ENCODE peak calls at places on chromosomes 6 and 20, in six cellular contexts. V is T-cell; I is skeletal muscle cell; U is anterior cingulate cortex; C is activated naive CD4-positive, alpha-beta T cell treated with Interleukin-2 at 50 U/mL for 16 hours; W is GF-D8. N is an unnamed sample.

GRCh38 chr6:170176621-170177382 is 114.1 kb downstream of the DLL1 start:
- DNase-seq in V (no peak), I (no peak), U (no peak), C (no peak), W (no peak), N (peak)

GRCh38 chr6:37160922-37161778 is 8.8 kb upstream of the PIM1 start:
- DNase-seq in V (no peak), I (peak), U (no peak), C (no peak), W (peak), N (no peak)

GRCh38 chr6:140485740-140486467 is 1111.5 kb upstream of the CITED2 start:
- DNase-seq in V (no peak), I (peak), U (no peak), C (peak), W (peak), N (no peak)

GRCh38 chr6:89197141-89197540 is 20.0 kb downstream of the GABRR1 start:
- DNase-seq in V (no peak), I (no peak), U (no peak), C (no peak), W (no peak), N (no peak)

GRCh38 chr20:13105864-13106457 is 97.2 kb downstream of the SPTLC3 start:
- DNase-seq in V (no peak), I (peak), U (no peak), C (no peak), W (no peak), N (no peak)

GRCh38 chr20:2303693-2304092 is 7.9 kb downstream of the TGM3 start:
- DNase-seq in V (no peak), I (no peak), U (no peak), C (no peak), W (no peak), N (no peak)

GRCh38 chr6:168128631-168129291 is 49.7 kb upstream of the FRMD1 start:
- DNase-seq in V (no peak), I (no peak), U (no peak), C (no peak), W (no peak), N (no peak)

GRCh38 chr6:39231844-39232243 is 2.6 kb upstream of the KCNK5 start:
- DNase-seq in V (no peak), I (no peak), U (no peak), C (no peak), W (no peak), N (no peak)

GRCh38 chr6:10585232-10585887 is 64.2 kb downstream of the GCNT2 start:
- DNase-seq in V (no peak), I (no peak), U (no peak), C (no peak), W (no peak), N (no peak)

GRCh38 chr20:18284805-18285533 is 3.4 kb upstream of the ZNF133 start:
- DNase-seq in V (no peak), I (no peak), U (no peak), C (no peak), W (no peak), N (no peak)

GRCh38 chr6:105024803-105025202 is 67.9 kb downstream of the LIN28B start:
- DNase-seq in V (no peak), I (no peak), U (no peak), C (no peak), W (no peak), N (no peak)

GRCh38 chr6:37371158-37372083 is 17.6 kb downstream of the RNF8 start:
- DNase-seq in V (no peak), I (no peak), U (no peak), C (no peak), W (no peak), N (no peak)

GRCh38 chr6:7108196-7108963 is 619 bp downstream of the RREB1 start:
- DNase-seq in V (peak), I (no peak), U (no peak), C (peak), W (no peak), N (peak)

GRCh38 chr6:37536462-37537225 is 37.0 kb upstream of the CCDC167 start:
- DNase-seq in V (no peak), I (no peak), U (no peak), C (no peak), W (no peak), N (no peak)

GRCh38 chr20:32224463-32224862 is 16.8 kb downstream of the POFUT1 start:
- DNase-seq in V (no peak), I (no peak), U (no peak), C (no peak), W (no peak), N (no peak)

GRCh38 chr6:5112065-5112799 is 27.1 kb downstream of the PPP1R3G start:
- DNase-seq in V (no peak), I (no peak), U (no peak), C (no peak), W (no peak), N (no peak)

GRCh38 chr6:453152-453551 is 61.6 kb downstream of the IRF4 start:
- DNase-seq in V (no peak), I (peak), U (peak), C (no peak), W (no peak), N (peak)

GRCh38 chr20:25308671-25309394 is 60.9 kb downstream of the PYGB start:
- DNase-seq in V (no peak), I (peak), U (no peak), C (no peak), W (no peak), N (no peak)